ENCODE peak calls at places on chromosome 18, in five cellular contexts. P is coronary artery, X is body of pancreas, Y is esophagus squamous epithelium, G is adrenal gland. B is an unnamed sample.

GRCh38 chr18:79612291-79613108 is 67.1 kb upstream of the CTDP1 start:
- DNase-seq in P (peak), X (no peak), Y (no peak), G (no peak), B (no peak)

GRCh38 chr18:50807199-50807598 is 12.6 kb downstream of the MRO start:
- DNase-seq in P (no peak), X (no peak), Y (no peak), G (no peak), B (no peak)

GRCh38 chr18:25935356-25935755 is 155.1 kb downstream of the SS18 start:
- DNase-seq in P (no peak), X (no peak), Y (no peak), G (no peak), B (no peak)

GRCh38 chr18:47251289-47252120 is at the start of gene SKOR2:
- DNase-seq in P (no peak), X (no peak), Y (no peak), G (no peak), B (no peak)

GRCh38 chr18:48036641-48037421 is 106.4 kb upstream of the SMAD2 start:
- DNase-seq in P (peak), X (no peak), Y (no peak), G (no peak), B (no peak)

GRCh38 chr18:11658989-11659388 is 30.1 kb upstream of the GNAL start:
- DNase-seq in P (no peak), X (no peak), Y (no peak), G (no peak), B (no peak)

GRCh38 chr18:54983041-54983686 is 23.9 kb upstream of the CCDC68 start:
- DNase-seq in P (no peak), X (peak), Y (no peak), G (no peak), B (no peak)

GRCh38 chr18:77486985-77487384 is 237.3 kb downstream of the GALR1 start:
- DNase-seq in P (no peak), X (no peak), Y (no peak), G (no peak), B (no peak)

GRCh38 chr18:9918016-9918680 is 4.3 kb downstream of the VAPA start:
- DNase-seq in P (no peak), X (no peak), Y (no peak), G (no peak), B (no peak)

GRCh38 chr18:61702007-61702406 is 190.8 kb downstream of the RNF152 start:
- DNase-seq in P (no peak), X (no peak), Y (no peak), G (no peak), B (no peak)

GRCh38 chr18:63505566-63506335 is 29.0 kb downstream of the SERPINB5 start:
- DNase-seq in P (no peak), X (peak), Y (no peak), G (no peak), B (no peak)

GRCh38 chr18:36812686-36813085 is 16.1 kb downstream of the TPGS2 start:
- DNase-seq in P (no peak), X (no peak), Y (no peak), G (no peak), B (no peak)
- H3K27ac ChIP-seq in P (no peak), X (no peak), Y (peak), G (peak), B (no peak)

DNA sequence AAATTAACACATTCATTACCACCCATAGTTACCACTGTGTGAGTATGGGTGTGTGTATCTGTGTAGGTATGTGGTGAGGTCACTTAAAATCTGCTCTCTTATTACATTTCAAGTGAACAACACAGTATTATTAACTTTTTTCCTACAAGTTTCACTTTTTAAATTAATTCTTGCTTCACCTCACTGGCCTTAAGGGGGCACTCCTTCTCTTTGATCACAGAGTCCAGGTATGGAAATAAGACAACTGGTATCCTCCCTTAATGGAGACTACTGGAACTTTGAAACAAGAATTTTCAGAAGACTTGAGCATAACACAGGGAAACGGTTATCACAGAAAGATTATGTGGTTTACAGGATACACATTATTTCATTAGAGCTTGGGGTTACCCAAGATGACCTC is 255.8 kb downstream of the ASXL3 start:
- DNase-seq in P (no peak), X (no peak), Y (no peak), G (no peak), B (no peak)
- TF ChIP-seq CTCF in P (no peak), X (no peak), Y (no peak), G (no peak), B (no peak)

GRCh38 chr18:41700435-41700834 is 254.6 kb upstream of the PIK3C3 start:
- DNase-seq in P (no peak), X (no peak), Y (no peak), G (no peak), B (no peak)

GRCh38 chr18:41703744-41704530 is 251.1 kb upstream of the PIK3C3 start:
- DNase-seq in P (no peak), X (no peak), Y (no peak), G (no peak), B (no peak)
- H3K4me3 ChIP-seq in P (no peak), X (no peak), Y (no peak), G (no peak), B (no peak)

GRCh38 chr18:703660-704018 is 8.8 kb downstream of the ENOSF1 start:
- DNase-seq in P (no peak), X (no peak), Y (no peak), G (no peak), B (peak)

GRCh38 chr18:697771-698170 is 14.7 kb downstream of the ENOSF1 start:
- DNase-seq in P (no peak), X (peak), Y (no peak), G (no peak), B (no peak)

GRCh38 chr18:706438-706837 is 6.0 kb downstream of the ENOSF1 start:
- DNase-seq in P (no peak), X (no peak), Y (no peak), G (no peak), B (peak)

GRCh38 chr18:708096-708495 is 4.3 kb downstream of the ENOSF1 start:
- DNase-seq in P (no peak), X (no peak), Y (no peak), G (no peak), B (peak)

DNA sequence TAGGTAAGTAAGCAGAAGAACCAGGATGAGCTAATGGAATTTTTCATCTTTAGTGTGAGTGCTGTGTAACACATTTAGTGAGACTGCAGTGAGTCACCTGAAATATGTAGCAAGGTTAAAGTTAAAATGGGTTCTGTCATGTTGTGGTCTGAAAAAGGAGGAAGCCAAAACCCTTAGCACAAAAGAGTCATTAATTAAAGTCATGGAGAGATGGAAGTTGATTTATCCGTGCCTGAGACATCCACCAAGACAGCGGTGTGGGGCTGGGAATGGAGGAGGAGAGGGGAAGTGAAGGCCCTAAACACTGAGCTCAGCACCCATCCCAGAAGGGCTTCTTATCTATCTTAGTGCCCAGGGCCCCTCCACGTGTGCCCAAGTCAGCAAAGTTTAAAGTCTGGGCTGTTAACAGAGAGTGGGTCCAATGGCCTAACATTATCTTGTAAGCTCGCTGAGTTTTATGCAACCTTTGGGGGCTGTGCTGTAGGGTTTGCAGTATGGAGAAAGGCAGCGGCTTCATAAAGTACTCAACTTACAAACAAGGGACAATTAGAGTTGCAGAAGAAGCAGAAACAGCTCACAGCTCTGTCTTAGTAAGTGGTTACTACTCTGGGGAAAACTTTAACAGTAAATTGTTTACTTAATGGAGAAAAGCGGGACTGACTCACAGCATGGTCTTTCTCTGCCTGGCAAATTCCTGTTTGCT is 9.3 kb downstream of the ENOSF1 start:
- DNase-seq in P (no peak), X (no peak), Y (no peak), G (no peak), B (peak)
- H3K27ac ChIP-seq in P (no peak), X (no peak), Y (peak), G (peak), B (no peak)

B was measured in right atrium auricular region.